ENCODE peak calls at places on chromosomes 7 and 10, in eight cellular contexts. Y is A673, F is PC-9, R is fibroblast of lung, I is astrocyte, L is GM23338, M is GM12878, C is neural progenitor cell. X is an unnamed sample.

GRCh38 chr7:95607477-95608010 is 11.2 kb upstream of the PDK4 start:
- DNase-seq in Y (no peak), F (no peak), R (peak; percentile 60), I (no peak), L (no peak), M (no peak), C (no peak), X (no peak)

GRCh38 chr10:132866601-132867381 is 75.6 kb downstream of the CFAP46 start:
- DNase-seq in Y (no peak), F (no peak), R (no peak), I (no peak), L (no peak), M (no peak), C (no peak), X (no peak)

GRCh38 chr10:15379043-15379442 is 8.0 kb upstream of the FAM171A1 start:
- DNase-seq in Y (no peak), F (no peak), R (no peak), I (no peak), L (no peak), M (no peak), C (no peak), X (no peak)

GRCh38 chr10:80460399-80461207 is 6.5 kb downstream of the TSPAN14 start:
- DNase-seq in Y (peak; percentile 29), F (peak; percentile 96), R (peak; percentile 38), I (peak; percentile 59), L (peak; percentile 90), M (no peak), C (peak; percentile 39), X (peak; percentile 83)

GRCh38 chr10:132264966-132265877 is 42.5 kb downstream of the STK32C start:
- DNase-seq in Y (no peak), F (no peak), R (peak; percentile 24), I (peak; percentile 29), L (no peak), M (no peak), C (peak; percentile 31), X (peak; percentile 39)

GRCh38 chr7:157273208-157274202 is 63.3 kb upstream of the DNAJB6 start:
- DNase-seq in Y (peak; percentile 62), F (peak; percentile 71), R (peak; percentile 71), I (peak; percentile 43), L (peak; percentile 81), M (no peak), C (peak; percentile 85), X (peak; percentile 85)

GRCh38 chr10:129548534-129549130 is 81.6 kb downstream of the MGMT start:
- DNase-seq in Y (no peak), F (no peak), R (no peak), I (no peak), L (no peak), M (no peak), C (no peak), X (no peak)

GRCh38 chr7:100167912-100168323 is 499 bp downstream of the GAL3ST4 start:
- DNase-seq in Y (peak; percentile 31), F (no peak), R (peak; percentile 30), I (no peak), L (peak; percentile 63), M (no peak), C (peak; percentile 59), X (peak; percentile 37)

GRCh38 chr10:34200355-34200901 is 614.7 kb downstream of the PARD3 start:
- DNase-seq in Y (no peak), F (no peak), R (peak; percentile 47), I (no peak), L (no peak), M (no peak), C (no peak), X (no peak)

GRCh38 chr10:22042557-22043326 is 39.2 kb upstream of the DNAJC1 start:
- DNase-seq in Y (peak; percentile 28), F (peak; percentile 22), R (no peak), I (no peak), L (peak; percentile 48), M (no peak), C (peak; percentile 39), X (peak; percentile 27)

GRCh38 chr7:142752376-142753225 is 3.3 kb downstream of the PRSS1 start:
- DNase-seq in Y (no peak), F (no peak), R (no peak), I (no peak), L (no peak), M (no peak), C (no peak), X (no peak)

GRCh38 chr7:6160191-6160623 is 112.2 kb downstream of the CYTH3 start:
- DNase-seq in Y (peak; percentile 61), F (peak; percentile 38), R (peak; percentile 82), I (peak; percentile 27), L (peak; percentile 83), M (no peak), C (peak; percentile 80), X (peak; percentile 79)

GRCh38 chr7:55538538-55538937 is 33.8 kb downstream of the VOPP1 start:
- DNase-seq in Y (peak; percentile 72), F (no peak), R (peak; percentile 91), I (peak; percentile 97), L (no peak), M (no peak), C (no peak), X (peak; percentile 35)

GRCh38 chr7:78279035-78279434 is 480.5 kb downstream of the PHTF2 start:
- DNase-seq in Y (peak; percentile 26), F (no peak), R (peak; percentile 61), I (peak; percentile 81), L (no peak), M (no peak), C (no peak), X (no peak)

GRCh38 chr10:1454428-1454827 is 282.9 kb downstream of the ADARB2 start:
- DNase-seq in Y (no peak), F (no peak), R (no peak), I (no peak), L (no peak), M (peak; percentile 63), C (no peak), X (no peak)

GRCh38 chr10:2933924-2934323 is 133.4 kb upstream of the PFKP start:
- DNase-seq in Y (no peak), F (no peak), R (no peak), I (no peak), L (peak; percentile 28), M (no peak), C (no peak), X (no peak)

GRCh38 chr7:144519900-144520299 is 116.4 kb upstream of the NOBOX start:
- DNase-seq in Y (no peak), F (no peak), R (no peak), I (no peak), L (no peak), M (no peak), C (no peak), X (no peak)

GRCh38 chr7:80231719-80232118 is 97.1 kb downstream of the GNAI1 start:
- DNase-seq in Y (no peak), F (no peak), R (peak; percentile 58), I (peak; percentile 31), L (no peak), M (no peak), C (no peak), X (no peak)

GRCh38 chr10:5783300-5783699 is 29.9 kb downstream of the GDI2 start:
- DNase-seq in Y (no peak), F (no peak), R (no peak), I (no peak), L (no peak), M (no peak), C (no peak), X (no peak)

GRCh38 chr7:18119985-18120384 is 92.3 kb upstream of the PRPS1L1 start:
- DNase-seq in Y (peak; percentile 70), F (no peak), R (peak; percentile 13), I (no peak), L (peak; percentile 53), M (no peak), C (peak; percentile 50), X (no peak)

GRCh38 chr7:47303014-47303694 is 278.8 kb downstream of the TNS3 start:
- DNase-seq in Y (no peak), F (no peak), R (no peak), I (no peak), L (no peak), M (no peak), C (no peak), X (no peak)
- H3K4me3 ChIP-seq in Y (no peak overlapping the region), F (no peak overlapping the region), R (no peak overlapping the region), I (no peak overlapping the region), L (no peak overlapping the region), M (no peak overlapping the region), C (no peak overlapping the region), X (no peak overlapping the region)

GRCh38 chr10:43076311-43076875 is 476 bp upstream of the RET start:
- DNase-seq in Y (peak; percentile 44), F (no peak), R (no peak), I (no peak), L (peak; percentile 60), M (no peak), C (peak; percentile 68), X (no peak)
- TF ChIP-seq EZH2 in Y (no peak), F (no peak), R (peak; percentile 52), I (no peak), L (no peak), M (no peak), C (peak; percentile 66), X (peak; percentile 1)

DNA sequence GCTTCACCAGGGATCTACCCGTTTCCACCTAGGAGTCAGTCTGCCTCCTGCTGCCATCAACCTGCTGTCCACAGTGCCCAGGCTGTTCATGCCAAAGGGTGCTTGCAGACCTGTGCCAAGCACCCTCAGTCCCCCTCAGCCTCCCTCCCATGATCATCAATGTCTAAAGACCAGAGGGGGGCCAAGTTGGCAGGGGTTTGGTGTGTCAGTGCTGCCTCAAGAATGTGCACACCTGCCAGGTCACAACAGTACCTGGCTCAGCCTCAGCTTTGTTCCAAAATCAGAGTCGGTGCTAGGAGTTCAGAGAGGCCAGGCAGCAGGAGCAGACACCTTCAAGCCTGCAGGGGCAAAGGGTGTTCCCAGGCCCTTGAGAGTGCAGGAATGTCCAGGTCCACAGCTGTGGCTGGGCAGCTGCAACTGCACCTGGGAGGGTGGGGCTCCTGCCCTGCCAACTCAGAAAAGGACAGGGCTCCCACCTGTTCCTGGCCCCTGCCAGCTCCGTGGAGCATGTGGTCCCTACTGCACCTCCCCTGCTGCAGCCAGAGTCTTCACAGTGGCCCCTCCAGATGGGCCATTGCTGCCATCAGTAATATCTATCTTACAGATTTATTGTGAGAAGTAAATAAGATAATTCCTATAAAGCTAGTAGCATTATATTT is 219.5 kb downstream of the POLR1F start:
- DNase-seq in Y (no peak), F (no peak), R (no peak), I (no peak), L (no peak), M (no peak), C (no peak), X (no peak)
- TF ChIP-seq CTCF in Y (no peak), F (no peak), R (no peak), I (no peak), L (no peak), M (no peak), C (no peak), X (no peak)

DNA sequence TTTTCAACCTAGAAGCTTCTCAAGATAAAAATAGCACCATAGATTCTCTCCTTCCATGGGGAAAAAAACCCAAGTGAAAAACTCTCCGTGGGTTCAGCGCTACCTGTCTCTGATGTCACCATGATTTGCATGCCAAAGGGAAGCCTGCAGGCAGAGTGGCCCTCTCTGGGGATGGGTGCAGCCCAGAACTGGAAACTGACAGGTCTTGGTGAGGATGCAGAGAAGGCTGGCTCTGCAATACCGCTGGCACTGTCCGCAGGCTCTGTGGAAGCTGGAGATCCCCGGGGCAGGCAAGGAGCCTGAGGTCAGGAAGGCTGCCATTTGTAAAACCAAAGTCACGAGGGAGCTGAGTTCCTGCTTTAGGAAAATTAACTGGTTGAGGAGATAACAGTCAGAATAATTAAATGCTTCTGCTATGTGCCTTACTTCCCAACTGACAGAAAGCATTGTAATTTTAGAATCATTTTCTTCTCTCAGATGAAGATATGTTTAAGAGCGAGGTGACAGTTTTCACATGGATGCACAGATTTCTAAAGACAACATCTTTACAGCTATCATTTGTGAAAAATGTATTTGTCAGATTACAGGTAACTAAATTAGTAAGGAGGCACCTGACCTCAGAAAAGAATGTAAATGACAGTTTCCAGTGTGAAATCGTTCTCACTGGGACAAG is 731.5 kb upstream of the FZD8 start:
- DNase-seq in Y (no peak), F (no peak), R (no peak), I (no peak), L (peak; percentile 1), M (no peak), C (peak; percentile 5), X (no peak)
- H3K4me3 ChIP-seq in Y (no peak overlapping the region), F (no peak overlapping the region), R (no peak overlapping the region), I (no peak overlapping the region), L (no peak overlapping the region), M (no peak overlapping the region), C (no peak overlapping the region), X (no peak overlapping the region)

X was measured in hepatocyte.